ENCODE peak calls at places on chromosomes 4 and X, in four cellular contexts. L, Q, C and X are unnamed samples.

GRCh38 chrX:12988797-12989196 is 13.9 kb downstream of the TMSB4X start:
- DNase-seq in L (no peak), C (no peak), Q (no peak), X (no peak)

GRCh38 chrX:108177321-108177990 is 85.9 kb downstream of the ATG4A start:
- DNase-seq in Q (no peak), C (no peak), L (no peak), X (no peak)

GRCh38 chr4:24643774-24644520 is 59.6 kb upstream of the DHX15 start:
- DNase-seq in L (no peak), Q (no peak), C (no peak), X (no peak)

GRCh38 chr4:98653890-98654867 is 4.2 kb downstream of the TSPAN5 start:
- DNase-seq in L (no peak), Q (no peak), C (no peak), X (peak)

GRCh38 chr4:104093247-104093646 is 373.5 kb upstream of the TACR3 start:
- DNase-seq in C (no peak), Q (no peak), L (no peak), X (no peak)

GRCh38 chrX:68936186-68936585 is 107.4 kb downstream of the EFNB1 start:
- DNase-seq in Q (no peak), C (no peak), L (no peak), X (no peak)

GRCh38 chr4:40550900-40551546 is 78.6 kb downstream of the RBM47 start:
- DNase-seq in L (peak), Q (peak), C (no peak), X (no peak)

GRCh38 chrX:1224954-1225353 is 12.5 kb upstream of the CRLF2 start:
- DNase-seq in L (no peak), C (no peak), Q (no peak), X (no peak)

GRCh38 chr4:121112530-121112929 is 40.2 kb upstream of the NDNF start:
- DNase-seq in C (no peak), L (no peak), Q (no peak), X (no peak)

GRCh38 chr4:149838036-149838435 is 22.4 kb upstream of the IQCM start:
- DNase-seq in Q (no peak), C (no peak), L (no peak), X (no peak)

GRCh38 chr4:138686078-138686477 is 329.5 kb upstream of the NOCT start:
- DNase-seq in C (no peak), Q (no peak), L (no peak), X (no peak)

GRCh38 chr4:176443117-176443516 is 123.4 kb downstream of the SPCS3 start:
- DNase-seq in C (no peak), Q (no peak), L (no peak), X (peak)

GRCh38 chr4:115334736-115335411 is 221.5 kb upstream of the NDST4 start:
- DNase-seq in Q (no peak), L (no peak), C (no peak), X (no peak)

GRCh38 chr4:128521634-128522253 is 234.1 kb upstream of the PGRMC2 start:
- DNase-seq in Q (no peak), L (no peak), C (no peak), X (no peak)

GRCh38 chr4:35342833-35343232 is 901.5 kb downstream of the ARAP2 start:
- DNase-seq in C (no peak), L (no peak), Q (no peak), X (no peak)

GRCh38 chrX:153769865-153770605 is 6.0 kb downstream of the PLXNB3 start:
- DNase-seq in Q (no peak), C (no peak), L (no peak), X (no peak)

GRCh38 chrX:44675364-44676024 is 132.8 kb upstream of the FUNDC1 start:
- DNase-seq in C (peak), Q (no peak), L (no peak), X (peak)

GRCh38 chr4:186486172-186486571 is 69.2 kb downstream of the MTNR1A start:
- DNase-seq in L (no peak), C (no peak), Q (no peak), X (no peak)

GRCh38 chr4:173486714-173487392 is 43.2 kb downstream of the HAND2 start:
- DNase-seq in C (no peak), Q (no peak), L (no peak), X (no peak)

GRCh38 chrX:11273544-11273943 is 19.7 kb upstream of the AMELX start:
- DNase-seq in C (no peak), Q (no peak), L (no peak), X (no peak)

GRCh38 chr4:17494258-17494657 is 17.6 kb downstream of the QDPR start:
- DNase-seq in L (no peak), C (no peak), Q (no peak), X (peak)

GRCh38 chrX:2894885-2895292 is 34.2 kb downstream of the ARSD start:
- DNase-seq in C (no peak), L (no peak), Q (no peak), X (peak)

DNA sequence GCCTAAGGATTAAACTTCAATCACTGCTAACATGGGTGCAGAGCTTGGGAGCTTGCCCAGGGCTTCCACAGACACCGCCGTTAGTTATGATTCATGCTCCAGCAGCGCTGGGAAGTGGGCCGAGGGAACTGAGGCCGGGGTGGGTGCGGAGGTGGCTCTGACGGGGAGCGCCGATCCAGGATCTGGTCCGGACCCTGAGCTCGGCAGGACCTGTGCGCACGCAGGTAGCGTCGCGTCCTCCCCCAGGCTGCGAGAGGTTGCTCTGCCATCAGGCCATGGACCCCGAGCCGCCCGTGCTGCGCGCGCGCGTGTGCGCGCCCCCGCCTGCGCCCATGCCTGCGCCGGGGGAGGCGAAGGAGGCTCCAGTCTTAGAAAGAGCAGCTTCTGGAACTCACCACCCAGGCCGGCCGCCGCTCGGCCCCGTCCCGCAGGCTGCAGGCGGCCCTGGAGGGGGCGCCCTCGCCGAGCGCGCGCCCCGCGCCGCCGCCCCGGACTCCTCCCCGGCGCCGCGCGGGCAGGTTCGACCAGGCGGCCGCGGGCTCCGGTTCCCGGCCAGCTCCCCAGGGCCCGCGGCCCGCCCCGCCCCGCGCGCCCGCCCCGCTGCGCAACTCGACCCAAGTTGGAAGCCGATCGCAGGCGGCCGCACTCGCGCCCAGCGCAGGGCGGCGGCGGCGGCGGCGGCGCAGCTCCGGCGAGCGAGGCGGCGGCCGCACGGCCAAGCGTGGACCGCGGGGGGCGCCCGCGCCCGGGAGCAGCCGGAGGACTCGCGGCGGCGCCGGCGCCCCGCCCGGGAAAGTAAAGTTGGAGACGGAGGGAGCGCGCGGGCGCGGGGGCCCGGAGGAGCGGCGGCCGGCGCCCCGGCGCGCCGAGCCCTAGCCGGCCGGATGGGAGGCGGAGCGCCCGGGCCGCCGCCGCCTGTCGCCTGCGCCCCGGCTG is 646 bp upstream of the ADRA2C start:
- DNase-seq in C (no peak), Q (no peak), L (no peak), X (no peak)
- TF ChIP-seq CTCF in C (no peak), Q (no peak), L (no peak), X (no peak)

GRCh38 chr4:182649698-182650477 is 267.3 kb downstream of the DCTD start:
- DNase-seq in L (no peak), C (no peak), Q (no peak), X (no peak)
- TF ChIP-seq CTCF in L (no peak), C (no peak), Q (no peak), X (no peak)

GRCh38 chr4:2714071-2714770 is 41.9 kb downstream of the TNIP2 start:
- DNase-seq in Q (no peak), L (peak), C (no peak), X (no peak)
- TF ChIP-seq CTCF in Q (no peak), L (no peak), C (no peak), X (no peak)

GRCh38 chrX:23634181-23634580 is 33.1 kb upstream of the PRDX4 start:
- DNase-seq in L (no peak), Q (no peak), C (no peak), X (no peak)
- TF ChIP-seq CTCF in L (no peak), Q (peak), C (no peak), X (peak)

GRCh38 chrX:86171366-86171765 is 23.1 kb downstream of the DACH2 start:
- DNase-seq in L (no peak), Q (peak), C (no peak), X (no peak)
- TF ChIP-seq CTCF in L (no peak), Q (peak), C (no peak), X (peak)

DNA sequence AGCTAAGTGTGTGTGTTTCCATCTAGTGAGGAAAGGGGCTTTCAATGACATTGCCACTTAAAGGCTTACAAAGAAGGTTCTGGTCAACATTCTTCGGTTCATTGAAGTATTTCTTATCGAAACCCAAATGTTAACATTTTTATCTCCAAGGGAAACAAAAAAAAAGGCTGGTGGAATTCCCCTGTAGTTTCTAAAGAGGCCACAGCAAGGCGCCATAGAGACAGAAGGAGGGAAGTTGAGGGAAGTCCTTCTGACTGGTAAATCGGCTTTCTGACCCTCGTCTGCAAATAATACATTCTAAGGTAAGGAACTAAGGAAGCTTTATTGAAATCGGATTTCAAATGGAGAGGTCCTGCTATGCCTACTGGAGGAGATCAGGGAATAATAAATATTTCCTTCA is 1.7 kb upstream of the ZFP42 start:
- DNase-seq in L (no peak), Q (no peak), C (no peak), X (no peak)
- TF ChIP-seq CTCF in L (no peak), Q (peak), C (no peak), X (no peak)